ENCODE peak calls at places on chromosomes 4 and X, in four cellular contexts. J, X, T and S are unnamed samples. For H3K4me1, the result is how much of the 10 kb centered on the place peaks cover.

GRCh38 chr4:15778742-15779231 is 659 bp downstream of the CD38 start:
- DNase-seq in X (peak), T (peak), J (peak), S (peak)

GRCh38 chrX:125308653-125309052 is 11.0 kb upstream of the TEX13C start:
- DNase-seq in T (no peak), J (no peak), X (no peak), S (no peak)

GRCh38 chr4:99058228-99058627 is 30.4 kb downstream of the ADH5 start:
- DNase-seq in J (no peak), T (no peak), X (peak), S (no peak)

GRCh38 chr4:4766570-4766969 is 92.9 kb upstream of the MSX1 start:
- DNase-seq in J (peak), T (peak), X (no peak), S (no peak)

GRCh38 chrX:149074429-149074828 is 430.7 kb downstream of the IDS start:
- DNase-seq in T (peak), J (peak), X (peak), S (no peak)

GRCh38 chrX:130081421-130082045 is 28.8 kb downstream of the ELF4 start:
- DNase-seq in J (no peak), X (peak), T (no peak), S (no peak)

GRCh38 chr4:79402452-79402851 is 5.6 kb downstream of the GK2 start:
- DNase-seq in T (no peak), J (no peak), X (no peak), S (no peak)

GRCh38 chrX:38166478-38167083 is 54.1 kb downstream of the SRPX start:
- DNase-seq in J (peak), X (no peak), T (peak), S (peak)

GRCh38 chrX:15564981-15565579 is 35.7 kb downstream of the ACE2 start:
- DNase-seq in T (peak), J (peak), X (peak), S (peak)

GRCh38 chrX:4936315-4936714 is 1222.9 kb upstream of the PRKX start:
- DNase-seq in T (no peak), X (no peak), J (no peak), S (no peak)

GRCh38 chrX:22686138-22686541 is 313.6 kb upstream of the DDX53 start:
- DNase-seq in X (no peak), J (peak), T (peak), S (no peak)

GRCh38 chr4:130486186-130486585 is 1390.2 kb downstream of the C4orf33 start:
- DNase-seq in X (no peak), T (no peak), J (peak), S (no peak)

GRCh38 chrX:103329991-103330390 is at the start of gene TCEAL7:
- DNase-seq in T (no peak), J (peak), X (no peak), S (no peak)

GRCh38 chr4:112982677-112983076 is 66.8 kb upstream of the ANK2 start:
- DNase-seq in X (no peak), J (peak), T (peak), S (no peak)

GRCh38 chr4:182207806-182208483 is 35.3 kb upstream of the TENM3 start:
- DNase-seq in X (no peak), T (peak), J (peak), S (peak)

GRCh38 chr4:174490356-174490969 is 31.8 kb downstream of the HPGD start:
- DNase-seq in J (peak), X (no peak), T (peak), S (no peak)

GRCh38 chrX:73916489-73916888 is 353.5 kb downstream of the CHIC1 start:
- DNase-seq in T (no peak), X (no peak), J (no peak), S (no peak)

GRCh38 chr4:119730644-119730995 is 102.0 kb upstream of the PDE5A start:
- DNase-seq in T (peak), J (no peak), X (no peak), S (no peak)

GRCh38 chrX:103656623-103657022 is 27.8 kb downstream of the TCEAL1 start:
- DNase-seq in X (no peak), J (no peak), T (peak), S (no peak)

DNA sequence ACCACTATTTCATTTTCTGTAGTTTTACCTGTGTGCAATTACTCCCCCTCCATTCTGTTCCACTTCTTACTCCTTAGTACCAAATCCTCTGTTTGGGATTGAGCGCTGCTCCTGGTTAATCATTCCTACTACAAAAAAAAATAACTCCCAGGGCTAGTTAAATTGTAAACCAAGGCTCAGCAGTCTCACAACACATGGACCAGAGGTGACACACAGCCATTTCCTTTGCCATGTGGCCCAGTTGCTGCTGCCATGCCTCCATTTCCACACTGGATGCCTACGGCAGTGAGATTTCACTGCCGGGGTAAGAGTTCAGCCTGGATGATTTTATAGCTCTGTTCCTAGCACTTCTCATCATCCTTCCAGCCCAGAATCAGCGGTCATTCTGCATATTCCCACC is 107.2 kb downstream of the AKAP4 start:
- DNase-seq in X (no peak), J (no peak), T (no peak), S (no peak)
- H3K27ac ChIP-seq in X (no peak), J (no peak), T (no peak), S (no peak)

DNA sequence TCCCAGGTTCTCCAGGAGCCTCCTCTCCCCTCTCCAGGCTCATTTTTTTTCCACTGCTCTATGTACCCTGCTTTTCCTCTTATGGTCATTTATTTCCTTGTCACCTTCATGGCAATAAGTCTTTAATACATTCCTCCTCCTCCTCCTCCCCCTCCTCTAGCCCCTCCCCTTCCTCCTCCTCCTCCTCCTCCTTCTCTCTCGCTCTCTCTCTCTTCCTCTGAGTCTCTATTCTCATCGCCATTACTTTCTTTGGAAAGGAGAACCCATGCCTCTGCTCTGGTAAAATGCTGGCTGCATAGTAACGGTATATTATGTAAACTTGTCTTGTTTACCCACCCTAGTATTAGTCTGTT is 35.7 kb downstream of the ARHGAP24 start:
- DNase-seq in X (no peak), J (no peak), T (no peak), S (peak)
- H3K4me1 ChIP-seq in X (under half), J (under half), T (under half), S (under half)

DNA sequence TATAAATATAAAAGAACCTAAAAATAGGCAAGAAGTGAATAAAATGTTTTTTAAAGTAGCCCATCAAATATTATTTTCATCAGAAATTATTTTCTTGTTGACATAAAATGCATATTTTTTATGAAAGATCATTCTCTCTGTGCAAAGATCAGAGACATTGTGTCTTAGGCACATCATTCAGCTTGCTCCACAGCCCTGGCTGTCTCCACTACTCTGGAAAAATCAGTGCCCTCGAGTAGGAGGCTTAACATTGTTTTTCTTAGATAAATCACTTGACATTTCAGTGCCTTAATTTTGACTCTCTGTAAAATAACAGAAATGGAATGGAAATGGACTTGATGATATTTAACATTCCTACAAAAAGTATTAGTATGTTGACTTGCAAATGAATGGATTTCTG is 77.9 kb downstream of the FAT4 start:
- DNase-seq in T (no peak), X (no peak), J (no peak), S (no peak)
- H3K27ac ChIP-seq in T (no peak), X (peak), J (no peak), S (no peak)

GRCh38 chr4:141645611-141646340 is 9.4 kb downstream of the IL15 start:
- DNase-seq in J (peak), T (peak), X (no peak), S (no peak)
- H3K4me1 ChIP-seq in J (under half), T (under half), X (under half), S (under half)

GRCh38 chrX:117093319-117093718 is 630.5 kb upstream of the CT83 start:
- DNase-seq in J (no peak), T (no peak), X (no peak), S (no peak)
- H3K27ac ChIP-seq in J (no peak), T (no peak), X (no peak), S (no peak)

GRCh38 chr4:187006189-187006618 is 282.5 kb upstream of the FAT1 start:
- DNase-seq in X (no peak), J (peak), T (peak), S (no peak)
- H3K4me1 ChIP-seq in X (under half), J (under half), T (under half), S (under half)